ENCODE peak calls at places on chromosomes 12 and 14, in ten cellular contexts. Y, T, Q, I, E, X, N, V, D and U are unnamed samples. For H3K36me3, the result is how much of the 10 kb centered on the place peaks cover.

GRCh38 chr12:131611416-131612091 is 99.3 kb upstream of the SFSWAP start:
- DNase-seq in Y (no peak), T (no peak), Q (no peak), I (no peak), E (no peak), X (no peak), N (no peak), V (no peak), D (no peak), U (no peak)

GRCh38 chr12:11833174-11833895 is 183.9 kb downstream of the ETV6 start:
- DNase-seq in Y (no peak), T (no peak), Q (no peak), I (no peak), E (no peak), X (no peak), N (no peak), V (no peak), D (no peak), U (no peak)

GRCh38 chr14:105065280-105066228 is at the start of gene GPR132:
- DNase-seq in Y (peak), T (no peak), Q (no peak), I (no peak), E (no peak), X (peak), N (peak), V (no peak), D (peak), U (peak)

GRCh38 chr14:105368910-105369652 is 29.3 kb upstream of the TEX22 start:
- DNase-seq in Y (no peak), T (no peak), Q (no peak), I (no peak), E (no peak), X (no peak), N (no peak), V (no peak), D (no peak), U (no peak)

GRCh38 chr12:27627123-27627835 is 69.0 kb upstream of the REP15 start:
- DNase-seq in Y (peak), T (peak), Q (no peak), I (no peak), E (peak), X (no peak), N (peak), V (no peak), D (peak), U (peak)

GRCh38 chr14:95126906-95127530 is 30.3 kb downstream of the DICER1 start:
- DNase-seq in Y (no peak), T (no peak), Q (no peak), I (no peak), E (peak), X (no peak), N (no peak), V (no peak), D (no peak), U (no peak)

GRCh38 chr14:39015360-39015961 is 87.6 kb downstream of the SEC23A start:
- DNase-seq in Y (peak), T (peak), Q (no peak), I (peak), E (peak), X (peak), N (peak), V (peak), D (peak), U (peak)

GRCh38 chr14:95609398-95609990 is 74.6 kb downstream of the GLRX5 start:
- DNase-seq in Y (no peak), T (peak), Q (peak), I (peak), E (peak), X (peak), N (peak), V (peak), D (peak), U (peak)

GRCh38 chr12:58007875-58008274 is 66.5 kb downstream of the ATP23 start:
- DNase-seq in Y (no peak), T (no peak), Q (no peak), I (no peak), E (no peak), X (no peak), N (no peak), V (no peak), D (no peak), U (no peak)

GRCh38 chr12:26867084-26867483 is 34.1 kb upstream of the ITPR2 start:
- DNase-seq in Y (no peak), T (no peak), Q (no peak), I (no peak), E (no peak), X (peak), N (no peak), V (no peak), D (no peak), U (no peak)

GRCh38 chr12:64616221-64616620 is 5.9 kb downstream of the RASSF3 start:
- DNase-seq in Y (peak), T (peak), Q (no peak), I (no peak), E (peak), X (no peak), N (no peak), V (no peak), D (no peak), U (peak)

GRCh38 chr12:56202838-56203237 is 13.6 kb upstream of the SMARCC2 start:
- DNase-seq in Y (no peak), T (no peak), Q (no peak), I (no peak), E (no peak), X (no peak), N (no peak), V (no peak), D (no peak), U (no peak)

DNA sequence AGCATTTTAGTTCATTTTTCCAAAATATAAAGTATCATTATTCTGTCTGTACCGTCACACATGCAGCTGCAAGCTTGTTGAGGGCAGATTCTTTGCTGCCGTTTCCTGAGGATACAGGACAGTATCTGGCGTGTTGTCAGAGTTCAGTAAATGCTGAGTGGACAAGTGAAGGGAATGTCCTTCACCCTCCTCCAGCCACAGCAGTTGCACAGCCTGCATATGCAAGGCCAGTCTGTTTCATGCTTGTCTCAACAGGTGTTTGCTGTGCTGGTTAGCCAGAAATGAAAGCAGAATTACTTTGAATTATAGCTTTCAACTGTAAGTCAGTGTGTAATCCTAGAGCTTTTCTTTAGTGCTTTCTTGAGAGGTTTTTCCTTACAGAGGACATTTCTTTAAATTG is 36.5 kb downstream of the TDP1 start:
- DNase-seq in Y (no peak), T (no peak), Q (no peak), I (no peak), E (no peak), X (no peak), N (no peak), V (no peak), D (no peak), U (no peak)
- H3K36me3 ChIP-seq in Y (half or more), T (under half), Q (under half), I (under half), E (under half), X (half or more), N (under half), V (half or more), D (under half), U (under half)

GRCh38 chr14:76910371-76910890 is 84.2 kb downstream of the LRRC74A start:
- DNase-seq in Y (no peak), T (no peak), Q (no peak), I (no peak), E (no peak), X (no peak), N (no peak), V (no peak), D (no peak), U (no peak)

GRCh38 chr14:76908834-76909233 is 82.6 kb downstream of the LRRC74A start:
- DNase-seq in Y (no peak), T (no peak), Q (no peak), I (no peak), E (no peak), X (peak), N (peak), V (no peak), D (no peak), U (no peak)

GRCh38 chr14:76911473-76911872 is 85.3 kb downstream of the LRRC74A start:
- DNase-seq in Y (no peak), T (no peak), Q (no peak), I (no peak), E (no peak), X (no peak), N (no peak), V (no peak), D (no peak), U (no peak)

GRCh38 chr14:76904740-76905569 is 78.7 kb downstream of the LRRC74A start:
- DNase-seq in Y (peak), T (peak), Q (no peak), I (no peak), E (peak), X (peak), N (peak), V (no peak), D (peak), U (peak)

DNA sequence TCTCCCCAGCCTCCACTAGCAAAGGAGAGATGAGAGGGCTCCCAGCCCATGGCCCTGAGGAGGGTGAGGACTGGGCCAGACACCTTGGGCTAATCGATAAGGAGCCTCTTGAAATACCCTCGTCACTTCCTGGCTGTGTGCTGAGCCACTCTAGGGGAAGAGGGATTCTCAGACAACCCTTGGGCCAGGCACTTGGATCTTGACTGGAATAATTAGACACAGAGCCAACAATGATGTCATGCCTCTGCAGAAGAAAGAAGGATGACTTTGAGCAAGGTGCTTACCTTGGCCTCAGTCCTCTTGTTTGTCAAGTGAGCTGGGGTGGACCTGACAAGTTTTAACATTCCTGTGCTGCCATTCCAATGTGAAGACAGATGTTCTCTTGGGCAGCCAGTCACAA is 83.1 kb downstream of the LRRC74A start:
- DNase-seq in Y (peak), T (no peak), Q (no peak), I (no peak), E (no peak), X (no peak), N (peak), V (no peak), D (no peak), U (no peak)
- H2AFZ ChIP-seq in Y (peak), T (no peak), Q (no peak), I (no peak), E (peak), X (peak), N (no peak), V (no peak), D (no peak), U (no peak)

GRCh38 chr14:93005135-93005813 is 82.3 kb downstream of the CHGA start:
- DNase-seq in Y (no peak), T (no peak), Q (no peak), I (no peak), E (no peak), X (no peak), N (no peak), V (no peak), D (no peak), U (no peak)

GRCh38 chr14:93005838-93006237 is 82.9 kb downstream of the CHGA start:
- DNase-seq in Y (no peak), T (no peak), Q (no peak), I (no peak), E (no peak), X (no peak), N (no peak), V (no peak), D (no peak), U (no peak)

GRCh38 chr14:93008381-93008780 is 85.4 kb downstream of the CHGA start:
- DNase-seq in Y (peak), T (peak), Q (no peak), I (no peak), E (peak), X (no peak), N (no peak), V (peak), D (no peak), U (peak)

GRCh38 chr14:93007225-93007997 is 84.5 kb downstream of the CHGA start:
- DNase-seq in Y (peak), T (peak), Q (no peak), I (no peak), E (peak), X (no peak), N (peak), V (no peak), D (peak), U (peak)

DNA sequence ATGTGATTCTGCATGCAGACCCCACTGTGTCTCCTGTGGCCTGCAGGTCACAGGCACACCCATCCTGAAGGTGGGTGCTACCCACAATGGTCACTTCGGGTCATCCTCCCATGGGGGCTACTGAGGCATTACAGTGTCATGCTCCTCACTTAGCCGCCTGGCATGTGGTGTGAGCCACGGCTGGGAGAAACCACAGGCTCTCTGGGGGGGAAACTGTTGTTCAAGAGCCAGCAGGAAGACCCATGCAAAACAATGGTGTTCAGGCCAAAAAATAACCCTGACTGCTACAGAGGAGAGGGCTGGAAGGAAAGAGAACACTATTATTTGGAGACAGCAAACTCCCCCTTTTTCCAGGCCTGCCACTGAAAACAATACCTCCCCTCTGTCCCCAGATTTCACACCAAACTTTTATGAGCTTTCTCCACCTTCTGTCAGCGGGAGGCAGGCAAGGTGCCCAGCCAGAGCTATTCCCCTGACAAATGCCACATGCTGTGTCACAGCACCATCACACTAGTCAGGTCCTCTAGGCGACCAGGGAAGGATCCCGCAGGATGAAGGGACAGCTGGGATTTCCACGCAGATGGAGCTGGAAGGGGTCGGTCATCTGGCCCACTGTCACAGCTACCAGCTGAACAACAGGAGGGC is 83.7 kb downstream of the CHGA start:
- DNase-seq in Y (peak), T (no peak), Q (no peak), I (no peak), E (no peak), X (no peak), N (no peak), V (no peak), D (no peak), U (no peak)
- H3K36me3 ChIP-seq in Y (under half), T (under half), Q (under half), I (under half), E (under half), X (under half), N (under half), V (under half), D (under half), U (under half)

GRCh38 chr14:68397827-68398226 is 395.0 kb downstream of the ZFP36L1 start:
- DNase-seq in Y (peak), T (peak), Q (no peak), I (no peak), E (peak), X (no peak), N (peak), V (no peak), D (no peak), U (peak)
- H2AFZ ChIP-seq in Y (peak), T (no peak), Q (no peak), I (no peak), E (peak), X (no peak), N (no peak), V (no peak), D (peak), U (no peak)

GRCh38 chr12:121413917-121414316 is 14.0 kb downstream of the RNF34 start:
- DNase-seq in Y (no peak), T (no peak), Q (no peak), I (no peak), E (no peak), X (no peak), N (no peak), V (no peak), D (no peak), U (no peak)

GRCh38 chr12:121420109-121420508 is 20.2 kb downstream of the RNF34 start:
- DNase-seq in Y (no peak), T (no peak), Q (no peak), I (no peak), E (no peak), X (no peak), N (no peak), V (no peak), D (no peak), U (no peak)

GRCh38 chr12:121423253-121423652 is 23.3 kb downstream of the RNF34 start:
- DNase-seq in Y (no peak), T (no peak), Q (no peak), I (no peak), E (no peak), X (no peak), N (no peak), V (no peak), D (no peak), U (no peak)

DNA sequence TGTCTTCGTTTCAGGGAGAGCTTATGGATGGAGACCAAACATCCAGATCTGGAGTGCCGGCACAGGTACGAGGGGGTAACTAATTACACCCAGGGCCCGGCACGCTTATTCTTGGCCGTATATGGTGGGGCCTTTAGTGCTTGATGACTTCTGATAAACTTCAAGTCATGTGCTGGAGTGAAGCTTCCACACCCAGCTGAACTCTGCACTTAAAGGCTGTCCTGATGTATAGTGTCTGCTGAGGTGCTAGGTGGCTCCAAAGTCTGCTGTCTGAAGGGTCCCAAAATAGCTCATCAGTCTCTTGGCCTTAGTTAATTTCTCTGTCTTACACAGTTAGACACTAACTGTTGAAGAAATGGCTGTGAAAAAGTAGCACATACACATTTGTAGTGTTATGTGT is 17.9 kb downstream of the RNF34 start:
- DNase-seq in Y (no peak), T (no peak), Q (no peak), I (no peak), E (no peak), X (no peak), N (no peak), V (no peak), D (no peak), U (no peak)
- H3K36me3 ChIP-seq in Y (half or more), T (under half), Q (under half), I (under half), E (under half), X (half or more), N (under half), V (half or more), D (under half), U (under half)

GRCh38 chr12:122834921-122835692 is at the start of gene HIP1R:
- DNase-seq in Y (no peak), T (peak), Q (peak), I (peak), E (no peak), X (peak), N (peak), V (peak), D (no peak), U (no peak)
- H2AFZ ChIP-seq in Y (peak), T (peak), Q (peak), I (peak), E (peak), X (peak), N (peak), V (peak), D (peak), U (peak)

GRCh38 chr14:52641745-52642144 is 53.6 kb downstream of the ERO1A start:
- DNase-seq in Y (no peak), T (no peak), Q (no peak), I (no peak), E (peak), X (no peak), N (no peak), V (no peak), D (no peak), U (no peak)
- H3K36me3 ChIP-seq in Y (under half), T (under half), Q (under half), I (under half), E (under half), X (half or more), N (under half), V (under half), D (under half), U (under half)